ENCODE peak calls at places on chromosomes 3 and 15, in six cellular contexts. P, I, L, M, E and J are unnamed samples.

GRCh38 chr15:100002787-100003536 is 269.7 kb upstream of the LYSMD4 start:
- DNase-seq in P (no peak), I (no peak), L (no peak), M (no peak), E (no peak), J (no peak)

GRCh38 chr3:100400424-100400781 is 486 bp downstream of the TOMM70 start:
- DNase-seq in P (no peak), I (no peak), L (no peak), M (no peak), E (no peak), J (no peak)

GRCh38 chr15:70142322-70143191 is 44.8 kb upstream of the TLE3 start:
- DNase-seq in P (no peak), I (no peak), L (no peak), M (no peak), E (peak), J (no peak)

GRCh38 chr15:96125681-96126080 is 204.8 kb upstream of the NR2F2 start:
- DNase-seq in P (no peak), I (no peak), L (no peak), M (no peak), E (no peak), J (no peak)

GRCh38 chr15:40291088-40291574 is 8.3 kb upstream of the ANKRD63 start:
- DNase-seq in P (peak), I (no peak), L (no peak), M (peak), E (no peak), J (no peak)

GRCh38 chr15:70453238-70453637 is 310.1 kb downstream of the UACA start:
- DNase-seq in P (no peak), I (no peak), L (no peak), M (no peak), E (no peak), J (no peak)

GRCh38 chr15:101625169-101625568 is 27.0 kb downstream of the TM2D3 start:
- DNase-seq in P (no peak), I (no peak), L (no peak), M (no peak), E (no peak), J (no peak)

GRCh38 chr3:153050978-153051377 is 111.0 kb upstream of the RAP2B start:
- DNase-seq in P (no peak), I (no peak), L (no peak), M (no peak), E (no peak), J (no peak)

GRCh38 chr3:51568978-51569377 is 30.5 kb downstream of the RAD54L2 start:
- DNase-seq in P (no peak), I (no peak), L (no peak), M (no peak), E (no peak), J (no peak)

GRCh38 chr15:70337292-70338186 is 239.8 kb upstream of the TLE3 start:
- DNase-seq in P (no peak), I (no peak), L (no peak), M (no peak), E (no peak), J (no peak)

GRCh38 chr3:13053425-13053824 is 19.8 kb downstream of the IQSEC1 start:
- DNase-seq in P (peak), I (no peak), L (no peak), M (no peak), E (no peak), J (no peak)

GRCh38 chr3:189353318-189353958 is 181.7 kb downstream of the TPRG1 start:
- DNase-seq in P (no peak), I (no peak), L (no peak), M (no peak), E (no peak), J (no peak)

GRCh38 chr15:54707805-54708752 is 488.7 kb downstream of the RSL24D1 start:
- DNase-seq in P (no peak), I (no peak), L (no peak), M (no peak), E (no peak), J (no peak)

GRCh38 chr3:31240894-31241293 is 291.8 kb upstream of the STT3B start:
- DNase-seq in P (no peak), I (no peak), L (no peak), M (no peak), E (no peak), J (no peak)

GRCh38 chr3:114213262-114213668 is 24.1 kb downstream of the ZNF80 start:
- DNase-seq in P (no peak), I (no peak), L (no peak), M (no peak), E (no peak), J (no peak)

GRCh38 chr15:66599536-66600239 is 33.9 kb upstream of the LCTL start:
- DNase-seq in P (no peak), I (no peak), L (no peak), M (no peak), E (no peak), J (no peak)

GRCh38 chr15:44092221-44092620 is 102.8 kb downstream of the FRMD5 start:
- DNase-seq in P (no peak), I (no peak), L (no peak), M (no peak), E (no peak), J (no peak)

GRCh38 chr3:123096701-123097100 is 29.9 kb downstream of the PDIA5 start:
- DNase-seq in P (peak), I (no peak), L (no peak), M (peak), E (peak), J (no peak)

GRCh38 chr3:133763797-133764734 is 17.9 kb downstream of the TF start:
- DNase-seq in P (no peak), I (no peak), L (no peak), M (no peak), E (peak), J (no peak)

GRCh38 chr3:26621891-26622633 is 510 bp upstream of the LRRC3B start:
- DNase-seq in P (no peak), I (no peak), L (no peak), M (no peak), E (no peak), J (no peak)

GRCh38 chr3:17645074-17645698 is 97.2 kb downstream of the TBC1D5 start:
- DNase-seq in P (no peak), I (no peak), L (peak), M (peak), E (no peak), J (peak)

GRCh38 chr15:92449476-92449875 is 55.8 kb downstream of the ST8SIA2 start:
- DNase-seq in P (no peak), I (no peak), L (no peak), M (no peak), E (no peak), J (peak)

GRCh38 chr3:114219741-114220140 is 17.6 kb downstream of the ZNF80 start:
- DNase-seq in P (no peak), I (no peak), L (no peak), M (no peak), E (no peak), J (no peak)

GRCh38 chr3:141552440-141552991 is 65.7 kb downstream of the RASA2 start:
- DNase-seq in P (no peak), I (no peak), L (no peak), M (no peak), E (no peak), J (no peak)

GRCh38 chr15:90154861-90155626 is 46.1 kb upstream of the SEMA4B start:
- DNase-seq in P (no peak), I (no peak), L (peak), M (peak), E (no peak), J (peak)

GRCh38 chr15:60840703-60841411 is 361.9 kb upstream of the ICE2 start:
- DNase-seq in P (no peak), I (no peak), L (no peak), M (no peak), E (no peak), J (no peak)

GRCh38 chr3:71919572-71919971 is 134.6 kb upstream of the PROK2 start:
- DNase-seq in P (no peak), I (no peak), L (no peak), M (no peak), E (no peak), J (no peak)

GRCh38 chr3:64880926-64881325 is 193.1 kb upstream of the ADAMTS9 start:
- DNase-seq in P (no peak), I (no peak), L (no peak), M (no peak), E (no peak), J (no peak)

GRCh38 chr3:196238612-196239190 is 22.4 kb downstream of the SLC51A start:
- DNase-seq in P (no peak), I (no peak), L (no peak), M (no peak), E (no peak), J (no peak)

GRCh38 chr3:151776259-151776740 is 37.6 kb upstream of the AADAC start:
- DNase-seq in P (no peak), I (no peak), L (no peak), M (no peak), E (no peak), J (no peak)

GRCh38 chr15:24676431-24676830 is 856 bp downstream of the NPAP1 start:
- DNase-seq in P (no peak), I (no peak), L (no peak), M (no peak), E (no peak), J (no peak)

GRCh38 chr15:33608714-33609113 is 297.9 kb downstream of the RYR3 start:
- DNase-seq in P (no peak), I (no peak), L (no peak), M (no peak), E (no peak), J (no peak)
- TF ChIP-seq CTCF in P (no peak), I (no peak), L (peak), M (no peak), E (no peak), J (peak)

GRCh38 chr3:56467801-56468183 is 475 bp downstream of the ERC2 start:
- DNase-seq in P (no peak), I (no peak), L (no peak), M (peak), E (no peak), J (no peak)
- H3K4me3 ChIP-seq in P (peak), I (peak), L (peak), M (peak), E (peak), J (peak)

GRCh38 chr3:149658444-149659172 is 783 bp upstream of the WWTR1 start:
- DNase-seq in P (peak), I (no peak), L (no peak), M (peak), E (peak), J (peak)
- TF ChIP-seq CTCF in P (peak), I (no peak), L (no peak), M (peak), E (peak), J (peak)

GRCh38 chr3:179035232-179035631 is 36.4 kb downstream of the ZMAT3 start:
- DNase-seq in P (no peak), I (no peak), L (no peak), M (no peak), E (no peak), J (no peak)

GRCh38 chr3:179036626-179037300 is 34.8 kb downstream of the ZMAT3 start:
- DNase-seq in P (no peak), I (no peak), L (no peak), M (no peak), E (no peak), J (no peak)

GRCh38 chr3:179038216-179038898 is 33.3 kb downstream of the ZMAT3 start:
- DNase-seq in P (no peak), I (no peak), L (no peak), M (no peak), E (no peak), J (no peak)

GRCh38 chr3:179037361-179037760 is 34.2 kb downstream of the ZMAT3 start:
- DNase-seq in P (peak), I (no peak), L (no peak), M (no peak), E (peak), J (peak)

GRCh38 chr3:179036226-179036625 is 35.4 kb downstream of the ZMAT3 start:
- DNase-seq in P (no peak), I (no peak), L (no peak), M (no peak), E (no peak), J (no peak)
- H3K4me3 ChIP-seq in P (no peak), I (no peak), L (no peak), M (no peak), E (no peak), J (no peak)